ENCODE peak calls at places on chromosomes 4 and X, in nine cellular contexts. C is coronary artery, W is kidney epithelial cell, G is AG09309, Q is GM06990, U is IMR-90, Z is suprapubic skin, M is A673, A is Peyer's patch. S is an unnamed sample.

GRCh38 chrX:66680451-66680850 is 41.6 kb upstream of the EDA2R start:
- DNase-seq in C (no peak), Z (no peak), M (no peak), Q (no peak), U (peak; percentile 38), A (no peak), W (no peak), G (no peak), S (no peak)

GRCh38 chr4:83011779-83012630 is 1.4 kb upstream of the LIN54 start:
- DNase-seq in U (peak; percentile 24), Z (peak; percentile 80), G (no peak), W (no peak), M (peak; percentile 9), Q (peak; percentile 61), A (peak; percentile 67), C (peak; percentile 74), S (no peak)

GRCh38 chr4:154234576-154234975 is 257.0 kb downstream of the DCHS2 start:
- DNase-seq in Q (no peak), C (no peak), W (no peak), M (no peak), Z (no peak), G (no peak), U (no peak), A (no peak), S (no peak)

GRCh38 chrX:114272096-114272686 is 311.7 kb upstream of the HTR2C start:
- DNase-seq in Q (no peak), M (no peak), Z (no peak), U (no peak), W (no peak), A (no peak), G (no peak), C (no peak), S (no peak)

GRCh38 chr4:24657768-24658617 is 73.6 kb upstream of the DHX15 start:
- DNase-seq in G (no peak), A (no peak), W (peak; percentile 99), C (no peak), Z (no peak), Q (peak; percentile 9), U (peak; percentile 52), M (peak; percentile 27), S (peak; percentile 57)

GRCh38 chrX:106901781-106902219 is 1.3 kb downstream of the RIPPLY1 start:
- DNase-seq in Z (no peak), W (no peak), G (no peak), M (no peak), Q (no peak), A (no peak), U (no peak), C (no peak), S (no peak)

GRCh38 chr4:19987746-19988145 is 264.0 kb upstream of the SLIT2 start:
- DNase-seq in C (no peak), Z (no peak), M (no peak), Q (no peak), G (peak; percentile 17), U (peak; percentile 75), A (no peak), W (no peak), S (no peak)

GRCh38 chrX:17435476-17435875 is 60.5 kb downstream of the NHS start:
- DNase-seq in U (no peak), Q (no peak), Z (no peak), M (no peak), C (no peak), G (no peak), W (no peak), A (no peak), S (no peak)

GRCh38 chr4:150131581-150132228 is 53.5 kb downstream of the DCLK2 start:
- DNase-seq in W (no peak), U (peak; percentile 28), C (no peak), A (no peak), G (no peak), M (no peak), Z (no peak), Q (no peak), S (no peak)

GRCh38 chr4:15416357-15417327 is 11.2 kb upstream of the C1QTNF7 start:
- DNase-seq in Z (no peak), C (no peak), G (no peak), A (no peak), Q (no peak), W (no peak), U (no peak), M (no peak), S (no peak)

GRCh38 chrX:131792356-131792749 is 230.7 kb upstream of the STK26 start:
- DNase-seq in M (peak; percentile 90), G (peak; percentile 88), Q (peak; percentile 68), W (peak; percentile 58), A (no peak), Z (peak; percentile 92), C (peak; percentile 93), U (peak; percentile 94), S (no peak)

GRCh38 chrX:134236690-134237362 is at the start of gene CCDC160:
- DNase-seq in A (peak; percentile 45), M (no peak), U (no peak), C (no peak), Q (peak; percentile 9), G (no peak), W (no peak), Z (no peak), S (no peak)

GRCh38 chrX:115689931-115690330 is 129.0 kb downstream of the PLS3 start:
- DNase-seq in G (no peak), M (no peak), C (no peak), A (no peak), W (no peak), U (peak; percentile 9), Q (no peak), Z (no peak), S (no peak)

GRCh38 chr4:105741548-105741947 is 33.0 kb downstream of the GSTCD start:
- DNase-seq in C (no peak), Z (no peak), W (no peak), G (peak; percentile 25), Q (no peak), M (peak; percentile 17), U (peak; percentile 35), A (no peak), S (no peak)

GRCh38 chrX:31112226-31112999 is 40.6 kb upstream of the FTHL17 start:
- DNase-seq in W (no peak), A (no peak), G (no peak), M (no peak), Z (no peak), Q (no peak), U (no peak), C (no peak), S (no peak)
- TF ChIP-seq CTCF in W (no peak), A (no peak), G (no peak), M (no peak), Z (no peak), Q (no peak), U (no peak), C (no peak), S (no peak)

GRCh38 chr4:6182390-6183280 is 17.7 kb downstream of the JAKMIP1 start:
- DNase-seq in Q (no peak), C (no peak), Z (no peak), M (no peak), W (no peak), A (peak; percentile 20), G (no peak), U (no peak), S (no peak)

GRCh38 chr4:6188687-6189305 is 11.6 kb downstream of the JAKMIP1 start:
- DNase-seq in W (no peak), Q (no peak), A (no peak), Z (no peak), C (no peak), G (no peak), M (no peak), U (no peak), S (peak; percentile 37)

GRCh38 chr4:6180841-6181631 is 19.3 kb downstream of the JAKMIP1 start:
- DNase-seq in Q (peak; percentile 88), C (no peak), U (no peak), M (no peak), A (peak; percentile 5), G (no peak), Z (no peak), W (no peak), S (no peak)

GRCh38 chr4:6183740-6184139 is 16.6 kb downstream of the JAKMIP1 start:
- DNase-seq in M (no peak), U (no peak), A (no peak), W (no peak), C (no peak), Z (no peak), Q (no peak), G (no peak), S (no peak)

DNA sequence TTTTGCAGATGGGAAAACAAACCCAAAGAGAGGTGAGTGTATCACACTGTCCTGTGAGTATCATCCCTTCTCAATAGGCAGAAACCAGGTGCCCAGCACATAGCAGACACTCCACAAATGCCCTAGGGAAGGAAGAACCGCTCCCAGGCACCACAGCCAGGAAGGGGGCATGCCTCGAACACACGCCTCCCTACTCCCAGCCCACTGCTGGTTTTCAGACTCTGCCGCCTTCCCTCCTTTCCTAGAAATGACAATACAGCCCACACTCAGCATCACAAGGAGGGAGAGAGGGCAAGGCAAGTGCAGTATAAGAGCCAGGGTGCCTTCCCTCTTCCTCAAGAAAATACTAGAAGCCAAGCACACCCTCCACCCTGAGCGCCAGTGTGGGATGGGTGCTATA is 16.2 kb downstream of the JAKMIP1 start:
- DNase-seq in Q (no peak), U (no peak), M (no peak), W (no peak), Z (no peak), A (peak; percentile 12), G (no peak), C (no peak), S (no peak)
- H3K4me3 ChIP-seq in Q (no peak overlapping the region), U (no peak overlapping the region), M (no peak overlapping the region), W (no peak overlapping the region), Z (no peak overlapping the region), A (no peak overlapping the region), G (no peak overlapping the region), C (no peak overlapping the region), S (no peak overlapping the region)

GRCh38 chr4:124044867-124045266 is 648.3 kb downstream of the SPRY1 start:
- DNase-seq in M (no peak), C (no peak), W (no peak), G (no peak), Z (no peak), Q (no peak), U (no peak), A (no peak), S (no peak)
- TF ChIP-seq CTCF in M (no peak), C (no peak), W (no peak), G (no peak), Z (no peak), Q (no peak), U (no peak), A (no peak), S (no peak)

GRCh38 chr4:109890076-109890475 is 22.6 kb upstream of the EGF start:
- DNase-seq in Z (no peak), W (no peak), G (no peak), C (no peak), A (no peak), U (no peak), M (no peak), Q (no peak), S (no peak)

GRCh38 chr4:109887071-109887470 is 25.6 kb upstream of the EGF start:
- DNase-seq in M (peak; percentile 61), W (no peak), U (no peak), Q (no peak), A (no peak), G (no peak), Z (no peak), C (no peak), S (no peak)

DNA sequence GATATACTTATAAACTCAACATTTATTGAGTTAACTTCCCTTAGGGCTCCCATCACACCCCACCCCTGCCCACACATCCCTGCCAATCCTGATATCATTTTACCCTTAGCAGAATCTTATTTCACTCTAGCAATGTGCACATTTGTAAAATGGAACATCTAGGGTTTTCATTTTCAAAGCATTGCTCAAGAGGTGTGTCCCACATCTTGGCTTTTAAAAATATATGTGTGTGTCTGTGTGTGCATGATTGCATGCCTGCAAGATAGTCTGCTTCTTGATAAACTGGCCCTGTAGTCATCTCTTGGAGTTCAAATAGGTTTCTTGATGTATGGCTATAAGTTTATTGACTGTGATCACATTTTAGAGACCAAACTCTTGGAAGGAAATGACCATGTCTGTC is 26.4 kb upstream of the EGF start:
- DNase-seq in U (no peak), Q (no peak), G (no peak), W (no peak), C (no peak), Z (no peak), M (no peak), A (no peak), S (no peak)
- H3K4me3 ChIP-seq in U (no peak overlapping the region), Q (no peak overlapping the region), G (no peak overlapping the region), W (no peak overlapping the region), C (no peak overlapping the region), Z (no peak overlapping the region), M (no peak overlapping the region), A (no peak overlapping the region), S (no peak overlapping the region)